ENCODE peak calls at places on chromosomes 5 and 9, in ten cellular contexts. V is head of caudate nucleus; M is stimulated activated CD8-positive, alpha-beta memory T cell treated with anti-CD3 and anti-CD28 coated beads, Interleukin-7, amount 100 ng/mL, for 48 hours; T is SK-N-SH; Q is endothelial cell; R is stimulated activated CD4-positive, alpha-beta T cell treated with anti-CD3 and anti-CD28 coated beads, TNF-alpha, amount 100 ng/mL, for 4 hours; F is HuH-7; C is Calu3; X is spleen; D is GM12865. N is an unnamed sample.

GRCh38 chr9:6199596-6199995 is 16.0 kb upstream of the IL33 start:
- DNase-seq in V (no peak), M (no peak), T (no peak), Q (no peak), R (no peak), F (no peak), C (no peak), X (no peak), D (no peak), N (no peak)

GRCh38 chr5:97172227-97172626 is 10.8 kb downstream of the RIOK2 start:
- DNase-seq in V (no peak), M (no peak), T (no peak), Q (no peak), R (no peak), F (no peak), C (no peak), X (no peak), D (no peak), N (no peak)

GRCh38 chr9:21244841-21245240 is 5.0 kb upstream of the IFNA14 start:
- DNase-seq in V (no peak), M (no peak), T (no peak), Q (no peak), R (no peak), F (no peak), C (no peak), X (no peak), D (no peak), N (no peak)

GRCh38 chr9:5437254-5438216 is at the start of gene PLGRKT:
- DNase-seq in V (peak), M (peak), T (peak), Q (peak), R (peak), F (peak), C (peak), X (peak), D (peak), N (peak)

GRCh38 chr9:94603259-94603776 is 9.7 kb upstream of the FBP2 start:
- DNase-seq in V (peak), M (peak), T (peak), Q (peak), R (peak), F (peak), C (peak), X (peak), D (peak), N (peak)

GRCh38 chr5:17340363-17340762 is 122.9 kb downstream of the BASP1 start:
- DNase-seq in V (no peak), M (no peak), T (no peak), Q (no peak), R (no peak), F (no peak), C (no peak), X (no peak), D (no peak), N (peak)

GRCh38 chr9:42386477-42386876 is 203.0 kb downstream of the SPATA31A6 start:
- DNase-seq in V (no peak), M (no peak), T (no peak), Q (no peak), R (no peak), F (no peak), C (no peak), X (no peak), D (no peak), N (no peak)

GRCh38 chr5:160287378-160288051 is 24.8 kb downstream of the CCNJL start:
- DNase-seq in V (peak), M (no peak), T (peak), Q (peak), R (no peak), F (no peak), C (peak), X (peak), D (no peak), N (peak)

GRCh38 chr5:151063136-151063544 is 17.7 kb downstream of the TNIP1 start:
- DNase-seq in V (no peak), M (no peak), T (no peak), Q (no peak), R (no peak), F (no peak), C (no peak), X (peak), D (no peak), N (peak)

GRCh38 chr5:80668016-80668969 is 13.5 kb upstream of the DHFR start:
- DNase-seq in V (no peak), M (no peak), T (no peak), Q (no peak), R (no peak), F (no peak), C (peak), X (peak), D (peak), N (no peak)